ENCODE peak calls at places on chromosomes 4 and X, in nine cellular contexts. G is CD8-positive, alpha-beta T cell; V is left lung; J is breast epithelium; W is transverse colon; M is GM23338; K is ovary; X is body of pancreas; E is heart left ventricle. R is an unnamed sample.

GRCh38 chr4:25670991-25671390 is 15.3 kb downstream of the SLC34A2 start:
- DNase-seq in G (no peak), V (no peak), J (no peak), W (no peak), M (no peak), K (no peak), X (no peak), E (no peak), R (no peak)

GRCh38 chr4:119570401-119570800 is 58.2 kb downstream of the PDE5A start:
- DNase-seq in G (no peak), V (no peak), J (no peak), W (no peak), M (no peak), K (no peak), X (no peak), E (no peak), R (no peak)

GRCh38 chr4:38170380-38170779 is 210.2 kb downstream of the PTTG2 start:
- DNase-seq in G (no peak), V (no peak), J (no peak), W (no peak), M (no peak), K (no peak), X (no peak), E (no peak), R (no peak)

GRCh38 chrX:40410859-40411258 is 169.9 kb upstream of the ATP6AP2 start:
- DNase-seq in G (no peak), V (no peak), J (no peak), W (no peak), M (no peak), K (no peak), X (no peak), E (no peak), R (no peak)

GRCh38 chr4:187604984-187605383 is 390.6 kb upstream of the ZFP42 start:
- DNase-seq in G (no peak), V (no peak), J (no peak), W (no peak), M (peak; percentile 9), K (no peak), X (no peak), E (no peak), R (no peak)

GRCh38 chr4:38131371-38132139 is 171.4 kb downstream of the PTTG2 start:
- DNase-seq in G (peak; percentile 61), V (no peak), J (no peak), W (peak; percentile 23), M (peak; percentile 80), K (no peak), X (peak; percentile 26), E (no peak), R (peak; percentile 51)

GRCh38 chr4:44927361-44928061 is 201.2 kb upstream of the GNPDA2 start:
- DNase-seq in G (no peak), V (no peak), J (no peak), W (no peak), M (peak; percentile 76), K (no peak), X (no peak), E (no peak), R (no peak)

GRCh38 chrX:39261446-39262147 is 460.3 kb downstream of the MID1IP1 start:
- DNase-seq in G (no peak), V (no peak), J (no peak), W (no peak), M (peak; percentile 60), K (no peak), X (no peak), E (no peak), R (no peak)

GRCh38 chr4:76747613-76748012 is 150.3 kb downstream of the SOWAHB start:
- DNase-seq in G (no peak), V (no peak), J (no peak), W (no peak), M (no peak), K (no peak), X (no peak), E (no peak), R (no peak)

GRCh38 chr4:99998062-99998880 is 48.2 kb upstream of the H2AZ1 start:
- DNase-seq in G (no peak), V (no peak), J (no peak), W (no peak), M (peak; percentile 54), K (no peak), X (no peak), E (no peak), R (no peak)

GRCh38 chrX:46554942-46555341 is 9.7 kb upstream of the ZNF674 start:
- DNase-seq in G (no peak), V (no peak), J (no peak), W (no peak), M (no peak), K (no peak), X (no peak), E (no peak), R (no peak)

GRCh38 chrX:121876316-121876715 is 828.9 kb downstream of the GLUD2 start:
- DNase-seq in G (no peak), V (no peak), J (no peak), W (no peak), M (peak; percentile 0), K (no peak), X (no peak), E (no peak), R (no peak)

GRCh38 chr4:8373270-8373972 is 67.1 kb downstream of the ACOX3 start:
- DNase-seq in G (no peak), V (no peak), J (no peak), W (no peak), M (no peak), K (no peak), X (no peak), E (no peak), R (no peak)

GRCh38 chrX:18833071-18833731 is 125.8 kb downstream of the PPEF1 start:
- DNase-seq in G (no peak), V (peak; percentile 35), J (no peak), W (no peak), M (peak; percentile 3), K (peak; percentile 68), X (no peak), E (peak; percentile 35), R (no peak)

GRCh38 chr4:40916218-40916555 is 166.4 kb downstream of the NSUN7 start:
- DNase-seq in G (no peak), V (no peak), J (no peak), W (no peak), M (no peak), K (no peak), X (no peak), E (peak; percentile 32), R (no peak)

GRCh38 chrX:43953218-43953617 is 20.0 kb downstream of the NDP start:
- DNase-seq in G (no peak), V (no peak), J (no peak), W (no peak), M (no peak), K (no peak), X (no peak), E (no peak), R (no peak)

GRCh38 chr4:2354760-2355159 is 63.7 kb downstream of the ZFYVE28 start:
- DNase-seq in G (no peak), V (no peak), J (no peak), W (peak; percentile 5), M (no peak), K (no peak), X (no peak), E (no peak), R (no peak)

GRCh38 chrX:154596290-154596929 is 11.5 kb downstream of the CTAG1A start:
- DNase-seq in G (peak; percentile 38), V (peak; percentile 30), J (peak; percentile 70), W (no peak), M (peak; percentile 89), K (no peak), X (peak; percentile 22), E (no peak), R (no peak)
- TF ChIP-seq CTCF in G (no peak), V (no peak), J (no peak), W (no peak), M (no peak), K (no peak), X (no peak), E (no peak), R (no peak)

DNA sequence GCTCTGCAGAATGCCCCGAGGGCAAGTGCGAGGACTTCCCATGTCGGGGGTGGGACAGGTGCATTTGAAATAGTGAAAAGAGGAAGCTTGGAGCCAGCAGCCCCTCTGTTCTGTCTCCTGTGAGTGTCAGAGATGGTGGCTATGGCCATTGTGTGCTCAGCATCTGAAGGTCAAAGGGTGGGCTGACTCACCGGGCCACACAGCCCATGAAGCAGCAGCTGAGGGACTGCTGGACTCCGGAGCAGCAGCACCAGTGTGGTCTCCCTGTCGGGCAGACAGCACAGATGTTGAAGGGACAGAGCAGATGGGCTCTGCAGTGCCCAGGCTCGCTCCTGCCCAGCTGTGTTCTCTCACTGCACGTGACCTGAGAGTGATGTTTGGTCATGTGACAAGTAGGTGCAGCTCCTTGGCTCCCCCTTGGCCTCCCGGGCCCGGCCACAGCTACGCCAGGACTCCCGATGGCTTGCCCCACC is 53.5 kb downstream of the TBC1D14 start:
- DNase-seq in G (no peak), V (no peak), J (no peak), W (no peak), M (no peak), K (no peak), X (no peak), E (no peak), R (no peak)
- H3K27ac ChIP-seq in G (no peak overlapping the region), V (no peak overlapping the region), J (no peak overlapping the region), W (no peak overlapping the region), M (peak overlapping the region; percentile 86), K (no peak overlapping the region), X (no peak overlapping the region), E (no peak overlapping the region), R (no peak overlapping the region)

GRCh38 chrX:816411-816810 is 185.8 kb downstream of the SHOX start:
- DNase-seq in G (no peak), V (no peak), J (no peak), W (no peak), M (no peak), K (no peak), X (no peak), E (no peak), R (no peak)
- TF ChIP-seq CTCF in G (no peak), V (no peak), J (no peak), W (no peak), M (no peak), K (no peak), X (no peak), E (no peak), R (no peak)

GRCh38 chr4:128615197-128615596 is 194.3 kb upstream of the JADE1 start:
- DNase-seq in G (no peak), V (no peak), J (no peak), W (no peak), M (no peak), K (no peak), X (no peak), E (no peak), R (no peak)
- H3K27ac ChIP-seq in G (no peak overlapping the region), V (no peak overlapping the region), J (no peak overlapping the region), W (no peak overlapping the region), M (no peak overlapping the region), K (no peak overlapping the region), X (no peak overlapping the region), E (no peak overlapping the region), R (no peak overlapping the region)

GRCh38 chr4:161841759-161842158 is 322.0 kb downstream of the FSTL5 start:
- DNase-seq in G (no peak), V (no peak), J (no peak), W (no peak), M (no peak), K (no peak), X (no peak), E (no peak), R (no peak)
- TF ChIP-seq CTCF in G (no peak), V (no peak), J (no peak), W (no peak), M (no peak), K (no peak), X (no peak), E (no peak), R (no peak)

GRCh38 chr4:66562276-66562806 is 892.1 kb upstream of the EPHA5 start:
- DNase-seq in G (no peak), V (no peak), J (no peak), W (no peak), M (no peak), K (no peak), X (no peak), E (no peak), R (no peak)
- H3K27ac ChIP-seq in G (no peak overlapping the region), V (no peak overlapping the region), J (no peak overlapping the region), W (no peak overlapping the region), M (no peak overlapping the region), K (no peak overlapping the region), X (no peak overlapping the region), E (no peak overlapping the region), R (no peak overlapping the region)

R was measured in CD4-positive, alpha-beta T cell.